ENCODE peak calls at places on chromosomes 16 and 17, in nine cellular contexts. U is fibroblast of the conjunctiva; B is NCI-H526; A is AG10803; C is T-helper 1 cell; P is AG20443; T is neural crest cell; D is lung; S is CD4-positive, CD25-positive, alpha-beta regulatory T cell. N is an unnamed sample.

GRCh38 chr16:23391381-23392222 is 61.4 kb downstream of the COG7 start:
- DNase-seq in U (no peak), B (no peak), A (no peak), C (no peak), P (no peak), T (no peak), D (peak), S (no peak), N (no peak)

GRCh38 chr17:56819431-56820145 is 14.1 kb downstream of the C17orf67 start:
- DNase-seq in U (peak), B (peak), A (peak), C (no peak), P (peak), T (peak), D (peak), S (peak), N (peak)

GRCh38 chr16:49278944-49279725 is 2.5 kb downstream of the CBLN1 start:
- DNase-seq in U (no peak), B (no peak), A (no peak), C (no peak), P (no peak), T (no peak), D (no peak), S (no peak), N (no peak)

GRCh38 chr16:86924537-86924936 is 346.2 kb downstream of the FOXL1 start:
- DNase-seq in U (peak), B (no peak), A (peak), C (no peak), P (no peak), T (no peak), D (no peak), S (no peak), N (no peak)

GRCh38 chr16:28859326-28859725 is 4.3 kb upstream of the SH2B1 start:
- DNase-seq in U (no peak), B (no peak), A (peak), C (no peak), P (no peak), T (no peak), D (no peak), S (no peak), N (no peak)

GRCh38 chr17:82884923-82885322 is 45.1 kb upstream of the ZNF750 start:
- DNase-seq in U (no peak), B (no peak), A (no peak), C (no peak), P (no peak), T (no peak), D (no peak), S (peak), N (no peak)

GRCh38 chr16:87063543-87063942 is 253.6 kb downstream of the C16orf95 start:
- DNase-seq in U (no peak), B (no peak), A (no peak), C (no peak), P (no peak), T (no peak), D (no peak), S (no peak), N (no peak)

GRCh38 chr17:40110026-40110425 is 9.6 kb upstream of the NR1D1 start:
- DNase-seq in U (no peak), B (no peak), A (no peak), C (no peak), P (no peak), T (no peak), D (no peak), S (no peak), N (no peak)

GRCh38 chr16:83212301-83212841 is 585.6 kb downstream of the CDH13 start:
- DNase-seq in U (no peak), B (no peak), A (no peak), C (no peak), P (no peak), T (no peak), D (no peak), S (no peak), N (no peak)

GRCh38 chr17:74959826-74960738 is 12.5 kb downstream of the HID1 start:
- DNase-seq in U (no peak), B (no peak), A (peak), C (no peak), P (peak), T (no peak), D (no peak), S (no peak), N (no peak)

GRCh38 chr16:66927918-66928649 is 2.7 kb upstream of the RRAD start:
- DNase-seq in U (no peak), B (no peak), A (peak), C (no peak), P (peak), T (no peak), D (no peak), S (no peak), N (no peak)

GRCh38 chr17:2892305-2892971 is 96.2 kb downstream of the RAP1GAP2 start:
- DNase-seq in U (peak), B (no peak), A (peak), C (no peak), P (peak), T (no peak), D (no peak), S (no peak), N (no peak)

GRCh38 chr17:82334622-82335394 is 1.2 kb upstream of the SECTM1 start:
- DNase-seq in U (no peak), B (no peak), A (no peak), C (no peak), P (no peak), T (no peak), D (no peak), S (no peak), N (no peak)

GRCh38 chr16:57534881-57535658 is 1.3 kb downstream of the CCDC102A start:
- DNase-seq in U (no peak), B (no peak), A (no peak), C (no peak), P (peak), T (no peak), D (no peak), S (no peak), N (no peak)

GRCh38 chr16:20409398-20410152 is at the start of gene ACSM5:
- DNase-seq in U (no peak), B (no peak), A (no peak), C (no peak), P (no peak), T (no peak), D (no peak), S (no peak), N (peak)

GRCh38 chr16:87070657-87071056 is 246.5 kb downstream of the C16orf95 start:
- DNase-seq in U (no peak), B (no peak), A (no peak), C (no peak), P (no peak), T (no peak), D (no peak), S (no peak), N (no peak)

GRCh38 chr17:45312477-45313418 is 4.1 kb downstream of the MAP3K14 start:
- DNase-seq in U (no peak), B (no peak), A (no peak), C (no peak), P (no peak), T (no peak), D (no peak), S (peak), N (peak)

GRCh38 chr16:8966781-8967436 is 3.2 kb upstream of the USP7 start:
- DNase-seq in U (no peak), B (no peak), A (no peak), C (no peak), P (no peak), T (no peak), D (no peak), S (no peak), N (no peak)